ENCODE peak calls at places on chromosome 22, in six cellular contexts. W is CD4-positive, CD25-positive, alpha-beta regulatory T cell; Q is lung; K is Karpas-422; X is sigmoid colon; A is left ventricle myocardium inferior. P is an unnamed sample.
A peak's percentile ranks its signal among the peaks of the same experiment; 100 is the strongest.

GRCh38 chr22:24289138-24289537 is 18.5 kb downstream of the SPECC1L start:
- DNase-seq in W (no peak), Q (no peak), K (peak; percentile 17), X (no peak), A (no peak), P (peak; percentile 61)

GRCh38 chr22:46812786-46813185 is 50.3 kb downstream of the TBC1D22A start:
- DNase-seq in W (no peak), Q (no peak), K (no peak), X (no peak), A (no peak), P (no peak)

GRCh38 chr22:43829904-43830851 is 18.1 kb upstream of the EFCAB6 start:
- DNase-seq in W (no peak), Q (peak; percentile 43), K (no peak), X (peak; percentile 84), A (peak; percentile 87), P (peak; percentile 95)

GRCh38 chr22:48754611-48755331 is 1072.9 kb downstream of the BRD1 start:
- DNase-seq in W (no peak), Q (peak; percentile 23), K (no peak), X (peak; percentile 58), A (no peak), P (peak; percentile 72)

GRCh38 chr22:23267225-23268043 is 87.1 kb downstream of the BCR start:
- DNase-seq in W (no peak), Q (no peak), K (no peak), X (no peak), A (no peak), P (no peak)

GRCh38 chr22:47188337-47189055 is 426.0 kb downstream of the TBC1D22A start:
- DNase-seq in W (no peak), Q (no peak), K (no peak), X (peak; percentile 54), A (no peak), P (peak; percentile 65)

GRCh38 chr22:45102896-45103420 is 60.8 kb upstream of the NUP50 start:
- DNase-seq in W (no peak), Q (no peak), K (peak; percentile 58), X (no peak), A (no peak), P (peak; percentile 53)

GRCh38 chr22:25497269-25497668 is 67.2 kb upstream of the GRK3 start:
- DNase-seq in W (no peak), Q (no peak), K (no peak), X (no peak), A (no peak), P (no peak)

GRCh38 chr22:48715511-48715910 is 1112.2 kb downstream of the BRD1 start:
- DNase-seq in W (no peak), Q (no peak), K (no peak), X (no peak), A (no peak), P (no peak)

GRCh38 chr22:25395915-25396314 is 168.6 kb upstream of the GRK3 start:
- DNase-seq in W (no peak), Q (no peak), K (no peak), X (no peak), A (no peak), P (no peak)

GRCh38 chr22:24540470-24540869 is 14.5 kb downstream of the GUCD1 start:
- DNase-seq in W (no peak), Q (no peak), K (no peak), X (no peak), A (no peak), P (peak; percentile 37)

GRCh38 chr22:49322231-49322630 is 505.4 kb downstream of the BRD1 start:
- DNase-seq in W (no peak), Q (no peak), K (no peak), X (no peak), A (no peak), P (no peak)

GRCh38 chr22:50268655-50269113 is 1.5 kb downstream of the MAPK11 start:
- DNase-seq in W (no peak), Q (no peak), K (no peak), X (no peak), A (no peak), P (no peak)

GRCh38 chr22:50606126-50606525 is 5.5 kb downstream of the MAPK8IP2 start:
- DNase-seq in W (no peak), Q (no peak), K (no peak), X (peak; percentile 59), A (no peak), P (peak; percentile 86)

GRCh38 chr22:26489447-26490036 is 5.9 kb downstream of the SRRD start:
- DNase-seq in W (no peak), Q (no peak), K (no peak), X (no peak), A (no peak), P (peak; percentile 50)

GRCh38 chr22:20463324-20464095 is 25.9 kb upstream of the SCARF2 start:
- DNase-seq in W (peak; percentile 11), Q (no peak), K (peak; percentile 88), X (no peak), A (no peak), P (peak; percentile 60)

GRCh38 chr22:27238935-27239510 is 562.5 kb downstream of the MN1 start:
- DNase-seq in W (no peak), Q (peak; percentile 62), K (no peak), X (peak; percentile 86), A (peak; percentile 89), P (peak; percentile 94)

GRCh38 chr22:35275580-35275979 is 18.3 kb downstream of the HMGXB4 start:
- DNase-seq in W (no peak), Q (no peak), K (no peak), X (no peak), A (no peak), P (peak; percentile 75)

GRCh38 chr22:40898850-40899357 is 37.0 kb upstream of the DNAJB7 start:
- DNase-seq in W (no peak), Q (no peak), K (peak; percentile 89), X (no peak), A (no peak), P (peak; percentile 88)

GRCh38 chr22:50696799-50697561 is 24.4 kb downstream of the SHANK3 start:
- DNase-seq in W (no peak), Q (no peak), K (no peak), X (peak; percentile 64), A (peak; percentile 20), P (peak; percentile 95)

GRCh38 chr22:41094036-41094435 is 1.6 kb downstream of the EP300 start:
- DNase-seq in W (no peak), Q (no peak), K (peak; percentile 77), X (no peak), A (no peak), P (peak; percentile 77)

GRCh38 chr22:20441631-20442484 is 4.2 kb upstream of the SCARF2 start:
- DNase-seq in W (no peak), Q (no peak), K (no peak), X (no peak), A (no peak), P (peak; percentile 93)

GRCh38 chr22:28976588-28976987 is 85.0 kb downstream of the C22orf31 start:
- DNase-seq in W (no peak), Q (no peak), K (no peak), X (no peak), A (no peak), P (peak; percentile 80)

GRCh38 chr22:38251355-38251720 is 21.5 kb downstream of the TMEM184B start:
- DNase-seq in W (no peak), Q (no peak), K (no peak), X (no peak), A (no peak), P (peak; percentile 32)

GRCh38 chr22:27173530-27173929 is 516.1 kb downstream of the MIAT start:
- DNase-seq in W (no peak), Q (no peak), K (no peak), X (no peak), A (no peak), P (no peak)

GRCh38 chr22:42595434-42595833 is 19.2 kb downstream of the POLDIP3 start:
- DNase-seq in W (no peak), Q (no peak), K (no peak), X (no peak), A (no peak), P (no peak)

GRCh38 chr22:50014655-50015401 is 2.3 kb upstream of the IL17REL start:
- DNase-seq in W (no peak), Q (no peak), K (no peak), X (peak; percentile 41), A (peak; percentile 8), P (peak; percentile 65)

GRCh38 chr22:19146215-19146968 is 1.9 kb upstream of the ESS2 start:
- DNase-seq in W (no peak), Q (no peak), K (no peak), X (no peak), A (no peak), P (peak; percentile 45)

GRCh38 chr22:45125198-45125597 is 38.5 kb upstream of the NUP50 start:
- DNase-seq in W (no peak), Q (no peak), K (no peak), X (no peak), A (no peak), P (peak; percentile 94)

GRCh38 chr22:45510376-45511232 is 7.9 kb downstream of the FBLN1 start:
- DNase-seq in W (no peak), Q (no peak), K (no peak), X (no peak), A (no peak), P (peak; percentile 39)

GRCh38 chr22:17773606-17774205 is 563 bp downstream of the BID start:
- DNase-seq in W (peak; percentile 35), Q (no peak), K (peak; percentile 80), X (peak; percentile 68), A (peak; percentile 38), P (peak; percentile 96)
- H3K4me1 ChIP-seq in W (peaks cover 72% of the 10 kb centered on the region), Q (peaks cover 15% of the 10 kb centered on the region), K (peaks cover 40% of the 10 kb centered on the region), X (peaks cover 22% of the 10 kb centered on the region), A (peaks cover 27% of the 10 kb centered on the region), P (peaks cover 18% of the 10 kb centered on the region)

GRCh38 chr22:36329217-36330078 is 58.3 kb downstream of the MYH9 start:
- DNase-seq in W (peak; percentile 66), Q (peak; percentile 64), K (no peak), X (no peak), A (peak; percentile 57), P (peak; percentile 94)
- H3K4me3 ChIP-seq in W (peak overlapping the region; percentile 46), Q (no peak overlapping the region), K (no peak overlapping the region), X (peak overlapping the region; percentile 32), A (peak overlapping the region; percentile 34), P (peak overlapping the region; percentile 36)

DNA sequence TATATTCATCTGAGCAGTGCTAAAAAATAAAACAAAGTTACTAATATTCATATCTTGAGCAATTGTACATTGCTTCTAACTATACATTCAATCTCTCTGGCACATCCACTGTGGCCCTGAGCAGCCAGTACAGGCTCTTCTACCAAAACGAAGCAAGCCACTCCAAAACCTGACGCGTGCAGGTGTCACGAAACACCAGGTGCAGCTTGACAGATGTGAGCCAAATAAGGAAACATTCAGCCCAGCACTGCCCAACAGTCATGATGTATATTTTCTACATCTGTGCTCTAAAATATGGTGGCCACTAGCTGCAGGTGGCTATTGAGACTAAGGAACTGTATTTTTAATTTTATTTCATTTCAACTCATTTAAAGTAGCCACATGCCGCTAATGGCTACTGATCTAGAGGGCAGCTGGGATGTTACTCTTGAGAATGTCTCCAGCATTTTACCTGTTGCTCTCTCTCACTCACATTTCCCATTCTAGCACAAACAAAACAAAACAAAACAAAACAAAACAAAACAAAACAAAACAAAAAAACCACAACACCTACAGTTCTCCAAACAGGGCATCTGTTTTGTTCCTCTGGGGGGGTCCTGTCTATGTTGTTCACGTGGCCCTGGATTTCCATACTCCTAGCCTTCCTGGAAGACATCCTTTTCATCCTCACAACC is 77.7 kb downstream of the LARGE1 start:
- DNase-seq in W (no peak), Q (no peak), K (no peak), X (no peak), A (no peak), P (no peak)
- H3K4me1 ChIP-seq in W (no peaks in the 10 kb centered on the region), Q (peaks cover 4% of the 10 kb centered on the region), K (peaks cover 3% of the 10 kb centered on the region), X (peaks cover 39% of the 10 kb centered on the region), A (peaks cover 65% of the 10 kb centered on the region), P (peaks cover 7% of the 10 kb centered on the region)

DNA sequence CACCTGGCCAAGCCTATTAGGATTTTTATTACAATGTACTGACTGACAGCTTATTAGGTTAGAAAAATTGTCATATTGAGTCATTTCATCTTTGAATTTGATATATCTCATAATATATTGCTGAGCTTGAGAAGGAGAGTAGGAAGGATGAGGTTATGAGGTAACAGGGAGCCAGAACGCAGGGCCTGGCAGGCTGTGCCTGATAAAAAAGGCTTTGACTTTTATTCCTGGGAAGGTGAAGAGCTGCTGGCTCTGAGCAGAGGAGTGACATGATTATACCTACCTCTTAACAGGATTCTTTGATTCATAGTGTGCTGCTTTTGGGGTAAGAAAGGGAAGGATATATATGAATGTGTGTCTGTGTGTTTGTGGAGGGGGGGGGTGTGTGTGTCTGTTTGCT is 70.9 kb downstream of the SFI1 start:
- DNase-seq in W (no peak), Q (no peak), K (no peak), X (no peak), A (no peak), P (no peak)
- H3K4me3 ChIP-seq in W (no peak overlapping the region), Q (no peak overlapping the region), K (no peak overlapping the region), X (no peak overlapping the region), A (no peak overlapping the region), P (no peak overlapping the region)